ENCODE peak calls at places on chromosomes 12 and 14, in eight cellular contexts. A is WTC11; D is CD8-positive, alpha-beta T cell; P is A549; B is astrocyte; W is fibroblast of mammary gland; K is retinal pigment epithelial cell; O is AG04449. L is an unnamed sample.

GRCh38 chr14:66117600-66117999 is 368.6 kb upstream of the CCDC196 start:
- DNase-seq in P (peak), O (peak), W (peak), K (peak), D (no peak), A (no peak), B (peak), L (no peak)

GRCh38 chr14:30295980-30296379 is 263.0 kb upstream of the G2E3 start:
- DNase-seq in D (no peak), B (no peak), P (no peak), O (no peak), W (no peak), K (no peak), A (no peak), L (no peak)

GRCh38 chr14:47278233-47278842 is 397.1 kb downstream of the MDGA2 start:
- DNase-seq in P (peak), W (peak), D (no peak), O (no peak), K (no peak), B (peak), A (peak), L (peak)

GRCh38 chr12:58541300-58541690 is 379.0 kb downstream of the LRIG3 start:
- DNase-seq in P (no peak), B (peak), D (no peak), K (no peak), O (no peak), W (no peak), A (no peak), L (no peak)

GRCh38 chr12:54991161-54991991 is 6.8 kb upstream of the TESPA1 start:
- DNase-seq in O (no peak), A (no peak), K (no peak), W (no peak), D (no peak), P (no peak), B (no peak), L (no peak)

GRCh38 chr12:95790025-95790911 is at the start of gene NTN4:
- DNase-seq in O (no peak), A (peak), B (no peak), K (no peak), D (no peak), P (peak), W (peak), L (peak)

GRCh38 chr12:55336002-55336401 is 5.5 kb downstream of the OR6C3 start:
- DNase-seq in W (no peak), D (no peak), B (no peak), O (no peak), P (no peak), A (no peak), K (no peak), L (no peak)

GRCh38 chr12:102043928-102044327 is 17.9 kb downstream of the WASHC3 start:
- DNase-seq in D (no peak), B (no peak), A (no peak), K (no peak), O (no peak), W (no peak), P (no peak), L (no peak)

GRCh38 chr14:94646481-94646880 is 34.3 kb downstream of the SERPINA3 start:
- DNase-seq in O (no peak), D (no peak), W (peak), K (no peak), B (peak), A (no peak), P (no peak), L (no peak)

GRCh38 chr12:69360348-69360672 is 767 bp downstream of the YEATS4 start:
- DNase-seq in D (no peak), O (no peak), P (no peak), B (no peak), A (no peak), K (no peak), W (no peak), L (no peak)

GRCh38 chr14:51053157-51053556 is 41.7 kb downstream of the TRIM9 start:
- DNase-seq in W (peak), A (no peak), B (no peak), D (no peak), O (no peak), P (no peak), K (no peak), L (no peak)

GRCh38 chr14:37056473-37056872 is 115.9 kb downstream of the SLC25A21 start:
- DNase-seq in O (no peak), B (peak), A (peak), D (no peak), K (no peak), P (peak), W (peak), L (no peak)

GRCh38 chr12:4900327-4900726 is 9.4 kb upstream of the KCNA1 start:
- DNase-seq in O (peak), K (no peak), W (peak), A (no peak), B (peak), D (no peak), P (no peak), L (no peak)

GRCh38 chr12:118332511-118332910 is 40.2 kb downstream of the TAOK3 start:
- DNase-seq in B (peak), W (peak), A (no peak), K (no peak), O (no peak), D (no peak), P (no peak), L (no peak)

GRCh38 chr12:50258167-50258551 is 25.2 kb downstream of the LIMA1 start:
- DNase-seq in K (no peak), D (no peak), W (no peak), B (no peak), P (no peak), A (no peak), O (no peak), L (no peak)

GRCh38 chr14:77105118-77105517 is 7.1 kb downstream of the CIPC start:
- DNase-seq in D (no peak), P (no peak), A (no peak), B (no peak), O (no peak), W (no peak), K (no peak), L (no peak)

GRCh38 chr14:34498684-34499412 is 36.8 kb upstream of the SPTSSA start:
- DNase-seq in O (no peak), B (peak), P (peak), D (no peak), K (peak), W (peak), A (no peak), L (no peak)

GRCh38 chr14:73237219-73237785 is at the start of gene PAPLN:
- DNase-seq in P (peak), A (no peak), W (peak), K (no peak), O (no peak), D (no peak), B (no peak), L (no peak)

GRCh38 chr12:31950088-31950487 is 9.1 kb upstream of the RESF1 start:
- DNase-seq in O (no peak), K (no peak), A (no peak), P (no peak), B (no peak), W (no peak), D (no peak), L (no peak)

GRCh38 chr12:31951008-31951407 is 8.2 kb upstream of the RESF1 start:
- DNase-seq in D (no peak), P (no peak), W (no peak), A (no peak), O (no peak), B (no peak), K (no peak), L (no peak)

GRCh38 chr12:31952418-31952817 is 6.8 kb upstream of the RESF1 start:
- DNase-seq in P (no peak), A (no peak), D (no peak), W (no peak), K (no peak), O (no peak), B (no peak), L (no peak)

GRCh38 chr12:31951939-31952338 is 7.3 kb upstream of the RESF1 start:
- DNase-seq in A (no peak), D (no peak), B (no peak), W (no peak), O (no peak), K (no peak), P (no peak), L (no peak)

GRCh38 chr12:31950492-31950891 is 8.7 kb upstream of the RESF1 start:
- DNase-seq in P (no peak), B (no peak), D (no peak), O (no peak), A (no peak), W (no peak), K (no peak), L (no peak)
- TF ChIP-seq CTCF in P (no peak), B (no peak), D (no peak), O (no peak), A (no peak), W (no peak), K (no peak), L (no peak)

GRCh38 chr14:41609704-41610183 is 3.1 kb downstream of the LRFN5 start:
- DNase-seq in W (peak), D (no peak), P (no peak), O (no peak), K (no peak), B (peak), A (peak), L (peak)
- TF ChIP-seq CTCF in W (peak), D (no peak), P (no peak), O (peak), K (peak), B (peak), A (no peak), L (no peak)

DNA sequence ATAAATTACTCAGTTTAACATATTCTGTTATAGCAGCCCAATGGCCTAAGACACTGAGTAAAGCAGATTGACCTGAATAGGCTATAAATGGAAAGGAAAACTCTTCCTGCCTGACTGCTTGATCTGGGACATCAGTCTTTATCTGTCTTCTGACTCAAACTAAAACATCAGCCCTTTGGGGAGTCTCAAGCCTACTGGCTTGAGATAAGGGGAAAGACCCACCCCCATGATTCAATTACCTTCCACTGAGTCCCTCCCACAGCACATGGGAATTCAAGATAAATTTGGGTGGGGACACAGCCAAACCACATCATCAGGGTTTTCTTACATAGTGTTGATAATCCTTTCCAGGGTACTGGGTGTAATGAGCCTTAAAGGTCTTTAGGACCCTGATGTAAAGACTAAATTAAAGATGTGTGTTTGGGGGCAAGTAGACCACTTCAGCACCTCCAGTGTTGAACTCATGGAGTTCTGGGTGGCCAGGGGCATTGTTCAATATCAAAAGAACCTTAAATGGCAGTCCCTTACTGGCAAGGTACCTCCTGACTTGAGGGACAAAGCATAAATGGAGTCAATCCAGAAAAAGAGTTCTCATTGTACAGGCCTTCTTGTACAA is 67.8 kb downstream of the TSHR start:
- DNase-seq in K (no peak), P (no peak), W (no peak), A (no peak), B (peak), D (no peak), O (no peak), L (no peak)
- TF ChIP-seq CTCF in K (no peak), P (no peak), W (no peak), A (no peak), B (no peak), D (no peak), O (no peak), L (no peak)

GRCh38 chr12:34347367-34347766 is 325.1 kb downstream of the ALG10 start:
- DNase-seq in D (no peak), K (no peak), A (no peak), B (no peak), O (no peak), W (no peak), P (peak), L (no peak)
- TF ChIP-seq CTCF in D (no peak), K (no peak), A (no peak), B (no peak), O (no peak), W (no peak), P (peak), L (no peak)

DNA sequence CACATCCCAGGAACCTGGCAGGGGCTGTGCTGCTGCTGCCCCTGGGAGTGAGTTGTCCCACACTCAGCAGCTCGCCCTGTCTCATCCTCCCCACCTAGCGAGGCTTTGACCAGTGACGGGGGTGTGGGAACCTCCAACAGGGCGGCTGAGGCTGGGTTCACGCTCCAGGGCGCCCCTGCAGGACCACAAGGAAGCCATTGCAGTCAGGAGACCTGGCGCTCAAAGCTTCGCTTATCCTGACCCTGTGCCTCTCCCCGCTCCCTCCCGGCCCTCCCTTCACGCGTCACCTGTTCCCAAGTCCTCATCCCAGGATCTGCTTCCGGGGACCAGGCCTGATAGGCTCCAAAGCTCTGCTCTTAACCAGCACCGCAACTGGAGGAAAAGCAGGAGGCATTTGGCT is 272.0 kb upstream of the SFSWAP start:
- DNase-seq in W (no peak), O (no peak), B (no peak), K (no peak), P (no peak), A (peak), D (no peak), L (no peak)
- TF ChIP-seq CTCF in W (no peak), O (no peak), B (no peak), K (no peak), P (no peak), A (no peak), D (no peak), L (no peak)

GRCh38 chr12:56645717-56646446 is at the start of gene ATP5F1B:
- DNase-seq in D (peak), A (peak), W (peak), B (peak), P (peak), K (peak), O (peak), L (peak)

GRCh38 chr12:56644654-56645053 is 1.1 kb downstream of the ATP5F1B start:
- DNase-seq in K (no peak), O (no peak), P (no peak), B (no peak), A (no peak), D (no peak), W (peak), L (no peak)

GRCh38 chr12:56645201-56645716 is 525 bp downstream of the ATP5F1B start:
- DNase-seq in O (no peak), W (peak), P (no peak), A (no peak), K (no peak), B (no peak), D (no peak), L (peak)
- TF ChIP-seq CTCF in O (no peak), W (no peak), P (no peak), A (no peak), K (no peak), B (no peak), D (no peak), L (no peak)